ENCODE peak calls at places on chromosomes 7 and 10, in ten cellular contexts. O, P, U, F, J, D, M, B, Z and R are unnamed samples. For H3K36me3, the result is how much of the 10 kb centered on the place peaks cover.

GRCh38 chr10:34288634-34289033 is 526.5 kb downstream of the PARD3 start:
- DNase-seq in O (no peak), P (no peak), U (no peak), F (peak), J (no peak), D (no peak), M (no peak), B (no peak), Z (no peak), R (peak)

GRCh38 chr10:129192344-129193128 is 274.5 kb upstream of the MGMT start:
- DNase-seq in O (peak), P (peak), U (no peak), F (no peak), J (no peak), D (peak), M (no peak), B (peak), Z (no peak), R (no peak)

GRCh38 chr7:10815546-10815945 is 158.1 kb upstream of the PHF14 start:
- DNase-seq in O (no peak), P (no peak), U (no peak), F (no peak), J (no peak), D (no peak), M (no peak), B (no peak), Z (no peak), R (no peak)

GRCh38 chr10:119516381-119517234 is 25.9 kb downstream of the RGS10 start:
- DNase-seq in O (no peak), P (no peak), U (peak), F (peak), J (peak), D (no peak), M (peak), B (no peak), Z (peak), R (peak)

GRCh38 chr10:3421537-3422257 is 249.1 kb upstream of the PITRM1 start:
- DNase-seq in O (no peak), P (no peak), U (no peak), F (no peak), J (no peak), D (no peak), M (peak), B (no peak), Z (no peak), R (no peak)

GRCh38 chr10:123621910-123622309 is 44.2 kb upstream of the GPR26 start:
- DNase-seq in O (no peak), P (no peak), U (no peak), F (no peak), J (no peak), D (peak), M (no peak), B (no peak), Z (no peak), R (no peak)

GRCh38 chr7:54904130-54904529 is 114.7 kb upstream of the EGFR start:
- DNase-seq in O (no peak), P (no peak), U (no peak), F (no peak), J (no peak), D (no peak), M (no peak), B (no peak), Z (no peak), R (no peak)

GRCh38 chr7:85583225-85583672 is 396.4 kb upstream of the SEMA3D start:
- DNase-seq in O (no peak), P (no peak), U (no peak), F (no peak), J (no peak), D (no peak), M (no peak), B (no peak), Z (no peak), R (no peak)

GRCh38 chr7:106012935-106013439 is 49.9 kb downstream of the CDHR3 start:
- DNase-seq in O (no peak), P (no peak), U (no peak), F (no peak), J (no peak), D (no peak), M (no peak), B (no peak), Z (no peak), R (peak)

GRCh38 chr7:93315896-93316295 is 83.7 kb downstream of the VPS50 start:
- DNase-seq in O (no peak), P (no peak), U (no peak), F (peak), J (no peak), D (no peak), M (no peak), B (no peak), Z (no peak), R (no peak)

GRCh38 chr10:81903472-81903871 is 28.5 kb downstream of the NRG3 start:
- DNase-seq in O (no peak), P (no peak), U (no peak), F (no peak), J (no peak), D (no peak), M (no peak), B (no peak), Z (no peak), R (no peak)

GRCh38 chr10:73648252-73648651 is 7.0 kb upstream of the MYOZ1 start:
- DNase-seq in O (peak), P (peak), U (peak), F (no peak), J (no peak), D (no peak), M (no peak), B (peak), Z (no peak), R (no peak)

GRCh38 chr7:6231184-6231583 is 41.2 kb downstream of the CYTH3 start:
- DNase-seq in O (no peak), P (no peak), U (no peak), F (no peak), J (no peak), D (no peak), M (no peak), B (no peak), Z (no peak), R (no peak)

GRCh38 chr7:6226194-6226799 is 46.1 kb downstream of the CYTH3 start:
- DNase-seq in O (no peak), P (no peak), U (no peak), F (no peak), J (no peak), D (no peak), M (no peak), B (no peak), Z (no peak), R (peak)

GRCh38 chr7:6228865-6229264 is 43.6 kb downstream of the CYTH3 start:
- DNase-seq in O (no peak), P (no peak), U (no peak), F (no peak), J (no peak), D (no peak), M (no peak), B (no peak), Z (no peak), R (peak)

GRCh38 chr7:6228363-6228762 is 44.1 kb downstream of the CYTH3 start:
- DNase-seq in O (no peak), P (no peak), U (no peak), F (no peak), J (no peak), D (no peak), M (no peak), B (peak), Z (no peak), R (peak)

GRCh38 chr7:6227294-6227846 is 45.1 kb downstream of the CYTH3 start:
- DNase-seq in O (no peak), P (no peak), U (no peak), F (no peak), J (no peak), D (no peak), M (no peak), B (peak), Z (no peak), R (peak)
- H3K27ac ChIP-seq in O (peak), P (peak), U (peak), F (no peak), J (peak), D (peak), M (no peak), B (peak), Z (peak), R (peak)

GRCh38 chr10:61608255-61609040 is 54.3 kb upstream of the CABCOCO1 start:
- DNase-seq in O (no peak), P (no peak), U (no peak), F (no peak), J (no peak), D (no peak), M (no peak), B (no peak), Z (no peak), R (peak)

GRCh38 chr10:61605221-61605620 is 57.5 kb upstream of the CABCOCO1 start:
- DNase-seq in O (no peak), P (no peak), U (no peak), F (no peak), J (no peak), D (no peak), M (no peak), B (no peak), Z (no peak), R (no peak)

GRCh38 chr10:61609609-61610166 is 53.0 kb upstream of the CABCOCO1 start:
- DNase-seq in O (no peak), P (no peak), U (no peak), F (no peak), J (no peak), D (no peak), M (no peak), B (no peak), Z (no peak), R (no peak)

GRCh38 chr10:61612009-61612408 is 50.7 kb upstream of the CABCOCO1 start:
- DNase-seq in O (peak), P (no peak), U (no peak), F (no peak), J (no peak), D (no peak), M (no peak), B (peak), Z (no peak), R (no peak)

GRCh38 chr10:61606971-61607907 is 55.5 kb upstream of the CABCOCO1 start:
- DNase-seq in O (no peak), P (no peak), U (no peak), F (peak), J (no peak), D (no peak), M (no peak), B (no peak), Z (no peak), R (no peak)
- TF ChIP-seq CTCF in O (peak), P (peak), U (peak), F (peak), J (peak), D (no peak), M (no peak), B (peak), Z (peak), R (peak)

GRCh38 chr7:50370884-50371283 is 66.4 kb downstream of the IKZF1 start:
- DNase-seq in O (no peak), P (no peak), U (no peak), F (no peak), J (no peak), D (no peak), M (no peak), B (no peak), Z (no peak), R (no peak)
- H3K36me3 ChIP-seq in O (under half), P (under half), U (under half), F (under half), J (under half), D (under half), M (under half), B (under half), Z (under half), R (under half)

GRCh38 chr10:90856964-90857634 is 740 bp downstream of the HTR7 start:
- DNase-seq in O (peak), P (no peak), U (no peak), F (no peak), J (no peak), D (no peak), M (peak), B (peak), Z (no peak), R (no peak)
- H3K27ac ChIP-seq in O (no peak), P (no peak), U (no peak), F (no peak), J (no peak), D (no peak), M (no peak), B (peak), Z (peak), R (no peak)

GRCh38 chr7:42911482-42912447 is at the start of gene C7orf25:
- DNase-seq in O (peak), P (peak), U (peak), F (peak), J (peak), D (peak), M (peak), B (peak), Z (peak), R (peak)
- TF ChIP-seq CTCF in O (peak), P (no peak), U (no peak), F (peak), J (no peak), D (peak), M (no peak), B (no peak), Z (no peak), R (no peak)

GRCh38 chr7:111852081-111852480 is 289.8 kb upstream of the IMMP2L start:
- DNase-seq in O (no peak), P (no peak), U (peak), F (no peak), J (no peak), D (peak), M (no peak), B (no peak), Z (no peak), R (no peak)
- H3K36me3 ChIP-seq in O (under half), P (under half), U (under half), F (under half), J (under half), D (under half), M (under half), B (under half), Z (under half), R (under half)

DNA sequence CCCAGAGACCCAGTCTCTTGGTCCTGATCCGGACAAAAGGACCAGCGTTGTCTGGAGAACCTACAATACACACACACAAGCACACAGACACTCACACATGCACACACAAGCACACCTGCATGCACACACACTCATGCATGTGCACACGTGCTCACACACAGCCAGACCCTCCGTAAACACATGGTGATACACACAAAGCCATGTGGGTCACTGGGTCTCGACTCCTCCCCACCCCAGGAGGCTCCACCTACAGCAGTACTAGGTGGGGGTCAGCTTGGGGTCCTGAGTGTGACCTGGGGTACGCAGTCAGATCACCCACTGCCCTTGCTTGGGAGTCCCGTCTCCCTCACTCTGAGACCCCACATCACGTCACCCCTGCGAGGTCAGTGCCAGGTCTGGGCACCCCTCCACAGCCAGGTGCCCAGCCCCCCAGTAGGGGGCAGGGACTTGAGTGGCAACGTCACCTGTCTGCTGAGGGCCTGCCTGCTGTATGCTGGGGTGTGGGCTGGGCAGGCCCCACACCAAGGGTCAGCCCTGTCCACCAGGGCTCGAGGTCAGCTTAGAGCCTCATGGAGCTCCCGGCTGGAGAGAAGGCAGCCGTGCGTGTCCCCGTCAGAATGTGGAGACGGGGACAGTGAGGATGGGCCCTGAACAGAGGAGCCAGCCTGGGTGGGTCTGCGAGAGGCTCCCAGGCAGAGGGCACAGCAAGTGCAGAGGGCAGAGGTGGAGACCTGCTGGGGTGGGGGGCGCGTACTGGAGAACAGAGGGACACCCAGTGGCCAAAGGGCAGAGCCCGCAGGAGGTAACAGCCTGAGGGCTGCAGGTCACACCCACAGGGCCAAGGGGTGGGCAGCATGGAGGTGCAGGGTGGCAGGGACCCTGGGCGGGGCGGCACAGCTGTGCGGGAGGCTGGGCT is 34.5 kb downstream of the ELFN1 start:
- DNase-seq in O (no peak), P (no peak), U (peak), F (no peak), J (peak), D (no peak), M (no peak), B (no peak), Z (peak), R (no peak)
- H3K27ac ChIP-seq in O (no peak), P (no peak), U (no peak), F (no peak), J (no peak), D (no peak), M (no peak), B (no peak), Z (no peak), R (no peak)

DNA sequence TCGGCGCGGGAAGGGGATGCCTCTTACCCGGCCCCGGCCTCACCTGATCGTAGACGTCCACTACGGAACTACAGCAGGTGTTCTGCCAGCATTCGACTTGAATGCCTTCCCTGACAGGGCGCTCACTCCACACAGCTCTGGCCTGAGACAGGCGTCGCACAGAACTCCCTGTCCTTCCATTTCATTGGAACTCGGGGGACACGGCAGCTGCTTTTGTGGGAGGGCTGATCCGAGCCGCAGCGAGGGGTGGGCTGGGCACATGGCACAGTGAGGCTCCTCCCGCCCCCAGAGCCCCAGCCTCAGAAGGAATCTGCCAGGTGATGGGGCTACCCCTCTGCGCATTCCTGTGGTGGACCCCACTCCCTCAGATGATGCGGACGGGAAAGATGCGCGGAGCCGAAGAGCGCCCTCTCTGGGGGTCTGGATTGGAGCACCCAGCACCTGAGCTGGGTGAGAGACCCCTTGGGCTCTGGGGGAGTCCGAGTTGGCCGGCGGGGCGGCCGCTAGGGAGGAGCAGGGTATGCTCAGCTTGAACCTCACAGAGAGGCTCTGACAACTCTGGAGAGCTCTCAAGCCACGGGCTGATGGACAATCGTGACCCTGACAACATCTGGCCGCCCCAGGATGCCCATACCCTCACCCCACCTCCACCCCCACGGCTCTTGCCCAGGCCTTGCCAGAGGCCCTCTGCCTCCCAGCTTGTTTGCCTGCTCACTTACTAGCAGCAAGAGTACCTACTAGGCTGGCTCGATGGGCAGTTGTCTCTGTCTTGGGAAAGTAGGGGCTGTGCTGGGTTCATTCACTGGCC is 36.6 kb downstream of the RASGEF1A start:
- DNase-seq in O (peak), P (peak), U (peak), F (no peak), J (peak), D (no peak), M (no peak), B (no peak), Z (peak), R (no peak)
- TF ChIP-seq CTCF in O (no peak), P (no peak), U (peak), F (no peak), J (no peak), D (no peak), M (no peak), B (no peak), Z (no peak), R (no peak)

GRCh38 chr10:109887272-109887671 is 36.0 kb downstream of the XPNPEP1 start:
- DNase-seq in O (no peak), P (no peak), U (no peak), F (no peak), J (no peak), D (no peak), M (no peak), B (no peak), Z (no peak), R (peak)

GRCh38 chr10:109887776-109888175 is 35.5 kb downstream of the XPNPEP1 start:
- DNase-seq in O (no peak), P (no peak), U (peak), F (no peak), J (no peak), D (no peak), M (no peak), B (no peak), Z (no peak), R (no peak)

GRCh38 chr10:109883859-109884771 is 39.2 kb downstream of the XPNPEP1 start:
- DNase-seq in O (peak), P (peak), U (peak), F (peak), J (peak), D (no peak), M (peak), B (peak), Z (peak), R (peak)

GRCh38 chr10:109886788-109887155 is 36.5 kb downstream of the XPNPEP1 start:
- DNase-seq in O (no peak), P (no peak), U (no peak), F (no peak), J (no peak), D (no peak), M (no peak), B (no peak), Z (no peak), R (no peak)

GRCh38 chr10:109886037-109886787 is 37.1 kb downstream of the XPNPEP1 start:
- DNase-seq in O (no peak), P (no peak), U (no peak), F (no peak), J (no peak), D (no peak), M (no peak), B (no peak), Z (no peak), R (no peak)
- H3K36me3 ChIP-seq in O (under half), P (under half), U (under half), F (under half), J (half or more), D (under half), M (under half), B (under half), Z (half or more), R (under half)

GRCh38 chr10:30510932-30511700 is 77.1 kb downstream of the MAP3K8 start:
- DNase-seq in O (no peak), P (no peak), U (no peak), F (no peak), J (no peak), D (no peak), M (no peak), B (no peak), Z (no peak), R (no peak)
- H3K27ac ChIP-seq in O (peak), P (no peak), U (no peak), F (peak), J (no peak), D (peak), M (no peak), B (no peak), Z (peak), R (no peak)